ENCODE peak calls at places on chromosomes 2 and 18, in six cellular contexts. W, J, H, R, Z and P are unnamed samples.
A peak's percentile ranks its signal among the peaks of the same experiment; 100 is the strongest.

GRCh38 chr2:175445276-175445675 is 263.8 kb upstream of the ATP5MC3 start:
- DNase-seq in J (no peak), Z (no peak), W (no peak), R (no peak), H (no peak), P (peak; percentile 47)

GRCh38 chr2:168338292-168338691 is 90.9 kb upstream of the STK39 start:
- DNase-seq in Z (no peak), W (no peak), J (no peak), R (no peak), H (no peak), P (no peak)

GRCh38 chr2:46716806-46717732 is 198.5 kb downstream of the MCFD2 start:
- DNase-seq in R (no peak), J (no peak), Z (no peak), W (no peak), H (no peak), P (no peak)

GRCh38 chr18:31497711-31498449 is at the start of gene DSG2:
- DNase-seq in W (peak; percentile 89), H (peak; percentile 84), J (peak; percentile 88), R (no peak), Z (peak; percentile 93), P (peak; percentile 91)

GRCh38 chr18:49025426-49025766 is 74.6 kb upstream of the SMAD7 start:
- DNase-seq in W (no peak), R (no peak), J (no peak), H (no peak), Z (no peak), P (no peak)

GRCh38 chr2:143558665-143559064 is 429.4 kb downstream of the ARHGAP15 start:
- DNase-seq in Z (no peak), W (no peak), J (no peak), R (peak; percentile 27), H (no peak), P (peak; percentile 39)

GRCh38 chr2:63699549-63699839 is 110.7 kb downstream of the MDH1 start:
- DNase-seq in J (no peak), H (no peak), Z (no peak), R (no peak), W (no peak), P (no peak)

GRCh38 chr2:196925768-196926561 is 542 bp downstream of the PGAP1 start:
- DNase-seq in J (peak; percentile 29), W (peak; percentile 39), R (no peak), Z (peak; percentile 51), H (peak; percentile 49), P (peak; percentile 42)

GRCh38 chr2:45652090-45653050 is 895 bp downstream of the PRKCE start:
- DNase-seq in R (no peak), J (peak; percentile 39), Z (peak; percentile 44), H (peak; percentile 66), W (no peak), P (peak; percentile 34)

GRCh38 chr2:62099050-62099449 is 96.9 kb upstream of the B3GNT2 start:
- DNase-seq in Z (no peak), W (no peak), H (no peak), J (no peak), R (no peak), P (no peak)

GRCh38 chr2:229869226-229869625 is 52.6 kb downstream of the TRIP12 start:
- DNase-seq in H (no peak), Z (no peak), R (no peak), J (no peak), W (peak; percentile 53), P (no peak)

GRCh38 chr18:61546598-61546997 is 213.4 kb downstream of the CDH20 start:
- DNase-seq in H (no peak), W (no peak), Z (no peak), R (peak; percentile 31), J (no peak), P (peak; percentile 24)

GRCh38 chr2:207044380-207044779 is 105.1 kb downstream of the CPO start:
- DNase-seq in W (no peak), H (no peak), R (no peak), J (no peak), Z (no peak), P (no peak)

GRCh38 chr2:207048421-207048820 is 109.1 kb downstream of the CPO start:
- DNase-seq in R (no peak), Z (no peak), H (no peak), J (no peak), W (no peak), P (no peak)

GRCh38 chr2:207044963-207045362 is 105.6 kb downstream of the CPO start:
- DNase-seq in W (no peak), H (no peak), J (no peak), R (no peak), Z (no peak), P (peak; percentile 24)

GRCh38 chr2:207045531-207045930 is 106.2 kb downstream of the CPO start:
- DNase-seq in R (no peak), H (no peak), Z (no peak), J (no peak), W (no peak), P (no peak)

GRCh38 chr2:207046642-207047213 is 107.4 kb downstream of the CPO start:
- DNase-seq in Z (no peak), H (no peak), J (peak; percentile 10), W (peak; percentile 12), R (no peak), P (no peak)
- TF ChIP-seq CTCF in Z (no peak), H (peak; percentile 19), J (no peak), W (peak; percentile 28), R (no peak), P (no peak)

DNA sequence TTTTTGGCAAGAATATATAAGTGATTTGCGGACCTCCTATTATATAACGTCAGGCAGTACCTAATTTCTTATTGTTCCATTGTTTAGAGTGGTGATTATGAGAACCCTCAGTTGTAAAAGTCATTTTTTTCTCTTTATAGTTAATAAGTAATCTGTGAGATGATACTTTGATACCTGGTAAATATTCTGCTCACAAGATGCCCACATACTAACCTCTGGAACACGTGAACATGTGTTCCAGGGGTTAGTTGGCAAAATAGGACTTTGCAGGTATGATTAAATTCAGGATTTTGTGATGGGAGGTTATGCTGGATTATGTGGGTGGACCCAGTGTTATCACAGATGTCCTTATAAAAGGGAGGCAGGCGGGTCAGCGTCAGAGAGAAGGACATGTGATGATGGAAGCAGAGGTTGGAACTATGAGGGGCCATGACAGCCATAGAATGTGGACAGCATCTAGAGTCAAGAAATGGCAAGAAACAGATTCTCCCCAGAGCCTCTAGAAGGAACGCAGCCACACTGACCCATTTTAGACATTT is 16.8 kb downstream of the MAIP1 start:
- DNase-seq in H (no peak), W (no peak), Z (no peak), J (no peak), R (no peak), P (no peak)
- TF ChIP-seq CTCF in H (no peak), W (no peak), Z (no peak), J (no peak), R (no peak), P (no peak)

GRCh38 chr2:224801360-224801759 is 85.2 kb upstream of the CCDC195 start:
- DNase-seq in R (no peak), W (no peak), Z (no peak), H (no peak), J (no peak), P (no peak)

GRCh38 chr2:224802407-224802806 is 86.2 kb upstream of the CCDC195 start:
- DNase-seq in W (no peak), J (no peak), R (peak; percentile 15), H (no peak), Z (peak; percentile 31), P (no peak)

DNA sequence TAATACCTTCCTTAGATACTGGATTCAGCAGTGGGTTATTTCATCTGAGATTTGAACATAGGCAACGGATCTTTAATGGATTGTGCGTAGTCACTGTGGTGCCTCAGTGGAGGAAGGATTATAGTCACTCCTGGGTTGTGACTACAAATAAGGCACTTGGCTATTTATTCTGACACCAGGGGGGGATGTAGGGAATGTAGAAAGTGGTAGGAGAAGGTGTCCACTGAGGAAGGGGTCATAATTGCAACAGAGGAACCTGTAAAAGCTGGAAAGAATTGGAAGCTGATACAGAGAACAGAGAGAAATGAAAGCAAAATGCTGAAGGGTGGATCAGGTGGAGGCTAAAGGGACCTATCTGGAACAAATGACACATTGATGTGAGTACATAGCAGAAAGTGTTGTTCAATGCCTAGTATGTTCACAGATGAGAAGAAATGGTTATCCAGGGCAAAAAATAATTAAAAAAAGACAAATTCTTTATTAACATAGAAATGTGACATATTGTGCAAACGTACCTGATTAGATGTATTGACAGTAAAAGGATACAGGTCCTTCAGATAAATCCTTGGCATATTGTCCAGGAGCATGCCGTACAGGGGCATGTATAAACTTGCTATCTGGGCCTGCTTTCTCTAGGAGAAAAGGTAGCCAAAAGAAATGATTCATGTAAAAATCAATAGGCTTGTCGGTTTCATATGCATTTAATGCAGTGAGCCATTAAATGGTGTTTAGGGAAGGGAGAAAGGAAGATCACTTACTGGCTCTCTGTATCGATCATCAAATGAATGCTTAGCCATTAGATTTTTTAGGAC is 91.2 kb upstream of the CCDC195 start:
- DNase-seq in R (no peak), Z (no peak), J (no peak), H (no peak), W (no peak), P (no peak)
- TF ChIP-seq CTCF in R (no peak), Z (peak; percentile 25), J (no peak), H (no peak), W (no peak), P (no peak)

DNA sequence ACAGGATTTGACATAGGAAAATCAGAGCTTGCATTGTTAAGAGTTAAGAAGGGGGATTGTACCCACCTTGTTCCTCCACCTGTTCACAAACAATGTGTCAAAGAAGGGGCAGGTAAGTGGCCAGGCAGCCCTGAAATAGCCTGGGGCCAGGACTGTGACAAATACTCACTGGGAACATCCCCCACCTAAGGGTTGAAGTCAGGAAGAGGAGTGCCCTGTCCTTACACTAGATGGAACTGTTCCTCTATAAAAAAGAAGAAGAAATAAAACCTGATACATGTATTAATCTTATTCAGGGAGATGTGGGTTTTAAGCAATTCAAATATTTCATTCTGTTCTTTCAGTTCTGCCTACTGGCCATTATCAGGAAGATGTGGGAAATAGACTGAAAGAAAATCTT is 41.9 kb downstream of the TACR1 start:
- DNase-seq in R (no peak), Z (no peak), W (peak; percentile 62), J (no peak), H (no peak), P (no peak)
- TF ChIP-seq CTCF in R (peak; percentile 13), Z (peak; percentile 64), W (peak; percentile 16), J (no peak), H (no peak), P (peak; percentile 18)

DNA sequence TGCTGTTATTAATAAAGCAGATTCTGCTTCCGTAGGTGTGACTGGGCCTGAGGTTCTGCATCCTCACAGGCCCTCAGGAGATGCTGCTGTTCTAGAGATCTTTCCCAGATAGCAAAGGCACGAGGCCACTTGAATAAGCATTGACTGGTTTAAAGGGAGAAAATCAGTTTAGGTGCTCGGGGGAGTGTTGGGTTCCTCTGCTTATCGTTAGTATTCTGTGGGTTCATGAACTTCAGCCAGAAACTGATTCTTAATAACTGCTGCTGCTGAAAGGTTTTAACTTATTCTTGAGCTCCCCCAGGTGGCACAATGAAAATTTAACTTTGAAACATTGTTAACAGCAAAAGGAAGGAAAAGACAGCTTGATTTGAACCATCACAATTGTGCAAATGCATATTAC is 56.9 kb downstream of the ITGA6 start:
- DNase-seq in Z (no peak), W (no peak), J (no peak), R (no peak), H (no peak), P (peak; percentile 26)
- TF ChIP-seq CTCF in Z (peak; percentile 46), W (peak; percentile 21), J (no peak), R (peak; percentile 41), H (no peak), P (peak; percentile 44)